ENCODE peak calls at places on chromosome 5, in ten cellular contexts. D, I, O, W, V, M, A, R, E and F are unnamed samples.

GRCh38 chr5:170302729-170303501 is 5.3 kb upstream of the LCP2 start:
- DNase-seq in I (no peak), E (peak; percentile 76), A (no peak), D (no peak), R (no peak), M (no peak), V (peak; percentile 58), W (no peak), O (no peak), F (peak; percentile 77)

GRCh38 chr5:120160120-120160895 is 303.8 kb upstream of the PRR16 start:
- DNase-seq in W (peak; percentile 31), O (no peak), V (no peak), I (no peak), A (peak; percentile 10), E (no peak), R (no peak), D (no peak), M (peak; percentile 17), F (no peak)

GRCh38 chr5:108461628-108462367 is 79.9 kb upstream of the FBXL17 start:
- DNase-seq in M (no peak), E (no peak), V (no peak), R (no peak), W (no peak), O (no peak), I (no peak), A (peak; percentile 75), D (no peak), F (no peak)

GRCh38 chr5:172527559-172527958 is 73.2 kb upstream of the SH3PXD2B start:
- DNase-seq in D (no peak), I (no peak), O (no peak), W (no peak), E (no peak), R (no peak), V (no peak), M (no peak), A (no peak), F (no peak)

GRCh38 chr5:138565100-138565821 is 9.9 kb downstream of the HSPA9 start:
- DNase-seq in A (no peak), E (no peak), I (no peak), V (no peak), D (no peak), M (no peak), W (no peak), R (no peak), O (no peak), F (no peak)

GRCh38 chr5:164553851-164554250 is 1048.4 kb downstream of the MAT2B start:
- DNase-seq in R (no peak), V (no peak), W (no peak), D (no peak), A (no peak), E (no peak), O (no peak), I (no peak), M (no peak), F (no peak)

GRCh38 chr5:59661306-59661705 is 232.2 kb downstream of the PDE4D start:
- DNase-seq in O (no peak), R (no peak), E (no peak), I (no peak), W (no peak), A (no peak), D (no peak), M (no peak), V (no peak), F (no peak)

GRCh38 chr5:140341591-140341990 is 4.8 kb downstream of the HBEGF start:
- DNase-seq in M (no peak), D (no peak), A (no peak), V (no peak), R (no peak), E (no peak), W (no peak), O (peak; percentile 64), I (peak; percentile 27), F (peak; percentile 84)

GRCh38 chr5:111142932-111143331 is 50.8 kb downstream of the WDR36 start:
- DNase-seq in R (no peak), V (no peak), D (no peak), O (no peak), A (no peak), E (no peak), M (no peak), W (no peak), I (no peak), F (no peak)

GRCh38 chr5:37839441-37840035 is 303 bp downstream of the GDNF start:
- DNase-seq in W (peak; percentile 71), O (peak; percentile 57), E (peak; percentile 48), M (peak; percentile 51), V (no peak), A (peak; percentile 65), I (peak; percentile 60), R (peak; percentile 30), D (peak; percentile 36), F (peak; percentile 76)

GRCh38 chr5:122694884-122695283 is 80.0 kb upstream of the SNX2 start:
- DNase-seq in V (no peak), I (no peak), D (no peak), R (no peak), E (no peak), W (no peak), M (no peak), A (no peak), O (no peak), F (no peak)

GRCh38 chr5:40172721-40173120 is 507.0 kb upstream of the PTGER4 start:
- DNase-seq in O (no peak), W (no peak), R (no peak), V (no peak), D (no peak), A (no peak), E (no peak), I (no peak), M (no peak), F (no peak)

GRCh38 chr5:176653401-176653800 is 6.1 kb downstream of the TSPAN17 start:
- DNase-seq in D (no peak), A (no peak), W (no peak), R (no peak), V (no peak), O (no peak), I (no peak), E (peak; percentile 26), M (no peak), F (no peak)

GRCh38 chr5:175692235-175692995 is 34.5 kb downstream of the HRH2 start:
- DNase-seq in E (no peak), D (no peak), W (no peak), A (no peak), O (no peak), R (no peak), V (no peak), I (no peak), M (no peak), F (no peak)

GRCh38 chr5:142323480-142324376 is 1.1 kb downstream of the SPRY4 start:
- DNase-seq in V (no peak), A (no peak), E (no peak), R (no peak), I (peak; percentile 19), O (no peak), D (no peak), W (no peak), M (no peak), F (peak; percentile 64)

GRCh38 chr5:126544087-126544740 is 50.8 kb downstream of the ALDH7A1 start:
- DNase-seq in D (peak; percentile 13), M (no peak), V (no peak), R (peak; percentile 26), W (peak; percentile 61), I (no peak), A (peak; percentile 38), E (peak; percentile 75), O (no peak), F (no peak)

GRCh38 chr5:154741415-154741814 is 13.8 kb upstream of the LARP1 start:
- DNase-seq in I (no peak), R (no peak), M (no peak), O (no peak), V (no peak), E (no peak), D (no peak), W (no peak), A (no peak), F (no peak)

GRCh38 chr5:34538026-34538672 is 118.0 kb upstream of the RAI14 start:
- DNase-seq in W (no peak), O (no peak), I (no peak), R (no peak), V (no peak), E (peak; percentile 41), D (no peak), A (no peak), M (no peak), F (no peak)